ENCODE peak calls at places on chromosomes 6 and 20, in eight cellular contexts. J is OCI-LY7; V is HCT116; Y is prostate gland; G is body of pancreas; T is naive thymus-derived CD4-positive, alpha-beta T cell; N is Panc1; U is lower lobe of right lung. P is an unnamed sample. For H3K4me1, the result is how much of the 10 kb centered on the place peaks cover.

GRCh38 chr6:39416026-39416425 is 93.5 kb upstream of the KCNK16 start:
- DNase-seq in J (no peak), V (no peak), Y (no peak), G (no peak), T (no peak), N (no peak), U (no peak), P (no peak)

GRCh38 chr6:9539231-9539755 is 875.6 kb downstream of the TFAP2A start:
- DNase-seq in J (no peak), V (no peak), Y (no peak), G (peak), T (no peak), N (no peak), U (no peak), P (no peak)

GRCh38 chr20:9141070-9141469 is 72.2 kb downstream of the PLCB4 start:
- DNase-seq in J (no peak), V (no peak), Y (no peak), G (no peak), T (no peak), N (no peak), U (no peak), P (no peak)

GRCh38 chr20:25054133-25054820 is 3.7 kb downstream of the ACSS1 start:
- DNase-seq in J (no peak), V (no peak), Y (no peak), G (peak), T (no peak), N (no peak), U (no peak), P (no peak)

GRCh38 chr6:29153083-29153482 is 17.6 kb upstream of the OR2J2 start:
- DNase-seq in J (no peak), V (no peak), Y (no peak), G (no peak), T (no peak), N (no peak), U (no peak), P (no peak)

GRCh38 chr20:47465335-47466090 is 36.2 kb upstream of the NCOA3 start:
- DNase-seq in J (no peak), V (no peak), Y (no peak), G (no peak), T (no peak), N (no peak), U (no peak), P (no peak)

GRCh38 chr6:149897015-149897697 is 757 bp downstream of the RAET1E start:
- DNase-seq in J (no peak), V (peak), Y (peak), G (peak), T (no peak), N (no peak), U (peak), P (no peak)

GRCh38 chr6:156773935-156774871 is 3.0 kb upstream of the ARID1B start:
- DNase-seq in J (no peak), V (no peak), Y (no peak), G (no peak), T (no peak), N (no peak), U (no peak), P (no peak)

GRCh38 chr6:156183678-156184077 is 593.5 kb upstream of the ARID1B start:
- DNase-seq in J (no peak), V (no peak), Y (no peak), G (no peak), T (no peak), N (no peak), U (no peak), P (no peak)

GRCh38 chr20:48831702-48832422 is 4.1 kb upstream of the PREX1 start:
- DNase-seq in J (no peak), V (no peak), Y (no peak), G (peak), T (no peak), N (no peak), U (no peak), P (no peak)

GRCh38 chr20:9912858-9913434 is 74.1 kb upstream of the PAK5 start:
- DNase-seq in J (peak), V (peak), Y (peak), G (peak), T (no peak), N (peak), U (peak), P (peak)

GRCh38 chr6:169212436-169212835 is 41.2 kb downstream of the THBS2 start:
- DNase-seq in J (no peak), V (no peak), Y (no peak), G (no peak), T (no peak), N (no peak), U (no peak), P (no peak)

GRCh38 chr20:20450461-20451027 is 82.6 kb downstream of the INSM1 start:
- DNase-seq in J (no peak), V (no peak), Y (no peak), G (peak), T (no peak), N (no peak), U (no peak), P (no peak)

GRCh38 chr20:19830351-19830750 is 72.3 kb downstream of the RIN2 start:
- DNase-seq in J (no peak), V (no peak), Y (no peak), G (no peak), T (no peak), N (no peak), U (no peak), P (no peak)

GRCh38 chr6:133198725-133199124 is 42.4 kb upstream of the EYA4 start:
- DNase-seq in J (no peak), V (peak), Y (no peak), G (no peak), T (no peak), N (no peak), U (no peak), P (no peak)

GRCh38 chr6:9131616-9132015 is 696.3 kb upstream of the SLC35B3 start:
- DNase-seq in J (no peak), V (no peak), Y (peak), G (peak), T (no peak), N (no peak), U (peak), P (no peak)

GRCh38 chr20:59307270-59307669 is 6.9 kb downstream of the EDN3 start:
- DNase-seq in J (no peak), V (no peak), Y (no peak), G (peak), T (no peak), N (no peak), U (no peak), P (no peak)

GRCh38 chr6:73586416-73586974 is 65.7 kb upstream of the EEF1A1 start:
- DNase-seq in J (no peak), V (no peak), Y (no peak), G (peak), T (peak), N (no peak), U (no peak), P (no peak)

GRCh38 chr6:69835414-69836179 is 30.8 kb upstream of the COL19A1 start:
- DNase-seq in J (peak), V (peak), Y (peak), G (peak), T (peak), N (peak), U (no peak), P (no peak)

GRCh38 chr6:27178001-27178730 is 69.3 kb upstream of the PRSS16 start:
- DNase-seq in J (peak), V (peak), Y (peak), G (peak), T (peak), N (peak), U (no peak), P (peak)

GRCh38 chr6:124964084-124964763 is 2.0 kb downstream of the RNF217 start:
- DNase-seq in J (no peak), V (no peak), Y (no peak), G (peak), T (no peak), N (no peak), U (no peak), P (no peak)

GRCh38 chr6:26576929-26577719 is 19.6 kb upstream of the ABT1 start:
- DNase-seq in J (no peak), V (peak), Y (no peak), G (peak), T (peak), N (peak), U (peak), P (peak)

GRCh38 chr20:62952373-62953166 is at the start of gene SLC17A9:
- DNase-seq in J (no peak), V (peak), Y (no peak), G (peak), T (no peak), N (no peak), U (peak), P (peak)

GRCh38 chr6:34052071-34052825 is 93.6 kb downstream of the GRM4 start:
- DNase-seq in J (no peak), V (no peak), Y (no peak), G (no peak), T (no peak), N (no peak), U (no peak), P (no peak)

GRCh38 chr6:55239099-55239498 is 64.8 kb downstream of the HCRTR2 start:
- DNase-seq in J (no peak), V (no peak), Y (no peak), G (peak), T (no peak), N (no peak), U (no peak), P (no peak)

GRCh38 chr6:107999341-107999740 is 41.3 kb upstream of the SEC63 start:
- DNase-seq in J (no peak), V (no peak), Y (no peak), G (no peak), T (no peak), N (no peak), U (no peak), P (no peak)

GRCh38 chr6:142223938-142224337 is 76.9 kb downstream of the VTA1 start:
- DNase-seq in J (no peak), V (no peak), Y (no peak), G (no peak), T (no peak), N (no peak), U (no peak), P (no peak)

GRCh38 chr6:119326291-119327005 is 23.1 kb downstream of the MAN1A1 start:
- DNase-seq in J (no peak), V (no peak), Y (no peak), G (no peak), T (no peak), N (no peak), U (no peak), P (no peak)

GRCh38 chr20:37394543-37395410 is 48.8 kb downstream of the SRC start:
- DNase-seq in J (no peak), V (no peak), Y (no peak), G (peak), T (no peak), N (no peak), U (peak), P (no peak)

DNA sequence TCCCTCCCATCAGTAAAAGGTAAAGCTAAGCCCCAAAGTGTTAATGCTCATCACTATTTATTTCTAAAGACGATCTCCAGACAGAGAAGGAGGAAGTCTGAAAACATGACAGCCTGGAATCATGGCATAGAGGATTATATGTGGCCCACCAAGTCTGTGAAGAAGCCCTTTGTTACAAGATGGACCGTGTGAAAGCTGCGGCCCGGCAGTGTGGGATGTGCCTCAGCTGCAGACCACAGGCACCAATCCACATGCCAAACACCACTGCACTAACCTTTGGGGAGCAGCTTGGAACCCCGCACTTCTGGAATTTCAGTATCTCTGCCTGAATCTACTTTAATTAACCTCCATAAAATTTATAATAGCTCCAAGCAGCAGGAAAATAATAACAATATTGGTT is 90.4 kb downstream of the SLC23A2 start:
- DNase-seq in J (no peak), V (no peak), Y (no peak), G (no peak), T (no peak), N (no peak), U (no peak), P (no peak)
- H3K4me1 ChIP-seq in J (under half), V (under half), Y (under half), G (under half), T (under half), N (under half), U (under half), P (under half)

GRCh38 chr6:22828179-22829062 is 259.1 kb downstream of the HDGFL1 start:
- DNase-seq in J (no peak), V (peak), Y (peak), G (peak), T (no peak), N (peak), U (no peak), P (no peak)
- H3K4me3 ChIP-seq in J (no peak), V (no peak), Y (no peak), G (no peak), T (no peak), N (peak), U (peak), P (no peak)

DNA sequence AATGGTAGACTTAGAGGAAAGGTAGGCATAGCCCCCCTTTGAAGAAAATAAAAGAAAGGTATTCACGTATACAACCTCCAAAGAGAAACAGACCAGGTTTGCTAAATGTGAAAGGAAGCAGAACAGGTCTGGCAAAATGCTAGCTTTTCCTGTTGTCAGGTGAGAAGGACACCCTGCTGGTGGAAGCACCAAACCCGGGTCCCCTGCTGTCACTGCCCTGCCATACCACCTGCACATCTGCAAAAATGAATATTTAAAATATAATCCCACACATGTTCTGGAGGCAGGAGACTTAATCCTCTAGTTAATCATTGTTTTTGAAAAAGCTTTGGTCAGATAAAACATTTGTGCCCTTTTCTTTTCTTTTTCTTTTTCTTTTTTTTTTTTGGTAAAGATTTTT is 48.9 kb upstream of the OLIG3 start:
- DNase-seq in J (no peak), V (no peak), Y (no peak), G (no peak), T (no peak), N (no peak), U (no peak), P (no peak)
- H3K27ac ChIP-seq in J (no peak), V (no peak), Y (no peak), G (no peak), T (no peak), N (no peak), U (no peak), P (no peak)

DNA sequence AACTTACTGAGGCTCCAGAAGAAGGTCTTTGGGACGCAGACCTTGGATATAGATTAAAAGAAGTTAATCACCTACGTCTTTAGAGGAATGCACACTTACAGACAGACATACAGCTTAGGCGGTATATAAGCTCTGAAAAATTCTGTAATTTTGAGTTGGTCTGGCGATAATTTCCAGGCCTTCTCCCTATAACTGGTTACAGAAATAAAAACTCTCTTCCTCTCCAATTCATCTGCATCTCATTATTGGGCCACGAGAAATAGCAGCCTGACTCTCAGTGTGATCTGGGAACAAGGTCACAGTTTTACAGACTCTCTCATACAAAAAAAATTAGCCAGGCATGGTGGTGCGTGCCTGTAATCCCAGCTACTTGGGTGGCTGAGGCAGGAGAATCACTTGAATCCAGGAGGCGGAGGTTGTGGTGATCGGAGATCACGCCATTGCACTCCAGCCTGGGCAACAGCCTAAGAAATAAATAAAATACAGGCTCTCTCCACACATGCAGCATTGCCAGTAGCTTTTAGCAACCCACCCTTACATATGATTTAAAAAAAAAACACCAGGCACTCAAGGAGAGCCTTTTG is 4.7 kb downstream of the ZBTB24 start:
- DNase-seq in J (no peak), V (no peak), Y (no peak), G (no peak), T (no peak), N (no peak), U (no peak), P (no peak)
- H3K4me1 ChIP-seq in J (half or more), V (under half), Y (under half), G (half or more), T (under half), N (under half), U (half or more), P (half or more)

GRCh38 chr6:80332013-80332412 is 225.5 kb downstream of the BCKDHB start:
- DNase-seq in J (no peak), V (no peak), Y (no peak), G (no peak), T (no peak), N (no peak), U (no peak), P (no peak)
- H3K4me3 ChIP-seq in J (no peak), V (no peak), Y (no peak), G (no peak), T (no peak), N (no peak), U (no peak), P (no peak)